ENCODE peak calls at places on chromosomes 2 and 18, in seven cellular contexts. M, R, B, H, C, I and K are unnamed samples.

GRCh38 chr2:205563646-205564045 is 118.7 kb upstream of the NRP2 start:
- DNase-seq in M (no peak), I (peak; percentile 65), B (peak; percentile 41), C (peak; percentile 22), R (no peak), H (no peak), K (no peak)

GRCh38 chr2:25119263-25119662 is 49.1 kb downstream of the POMC start:
- DNase-seq in C (no peak), H (no peak), B (no peak), R (no peak), I (no peak), M (no peak), K (no peak)

GRCh38 chr2:175600024-175600831 is 401.8 kb downstream of the LNPK start:
- DNase-seq in C (no peak), M (no peak), R (no peak), B (peak; percentile 5), H (peak; percentile 85), I (no peak), K (no peak)

GRCh38 chr2:96953611-96954489 is 32.5 kb downstream of the FAM178B start:
- DNase-seq in B (no peak), R (peak; percentile 41), H (no peak), C (no peak), M (no peak), I (peak; percentile 57), K (no peak)

GRCh38 chr2:187900023-187900422 is 345.8 kb upstream of the TFPI start:
- DNase-seq in M (no peak), R (no peak), C (no peak), B (no peak), I (no peak), H (no peak), K (no peak)

GRCh38 chr2:65320042-65320711 is 92.5 kb downstream of the ACTR2 start:
- DNase-seq in R (peak; percentile 96), H (peak; percentile 87), M (no peak), B (peak; percentile 97), C (peak; percentile 84), I (no peak), K (peak; percentile 62)

GRCh38 chr2:157876771-157877108 is 610 bp upstream of the ACVR1 start:
- DNase-seq in I (no peak), H (no peak), C (no peak), B (no peak), R (peak; percentile 31), M (no peak), K (no peak)

GRCh38 chr2:69624611-69625010 is 18.9 kb downstream of the AAK1 start:
- DNase-seq in R (peak; percentile 87), H (no peak), I (no peak), M (no peak), C (no peak), B (no peak), K (no peak)

GRCh38 chr2:148391324-148391723 is 253.2 kb upstream of the EPC2 start:
- DNase-seq in M (no peak), R (peak; percentile 62), H (peak; percentile 2), I (no peak), C (peak; percentile 64), B (peak; percentile 9), K (peak; percentile 1)

GRCh38 chr18:73261923-73262322 is 394.1 kb upstream of the NETO1 start:
- DNase-seq in I (no peak), R (no peak), H (no peak), C (no peak), M (no peak), B (no peak), K (no peak)

GRCh38 chr18:73261243-73261642 is 393.5 kb upstream of the NETO1 start:
- DNase-seq in I (no peak), H (no peak), B (no peak), R (no peak), M (no peak), C (no peak), K (no peak)

DNA sequence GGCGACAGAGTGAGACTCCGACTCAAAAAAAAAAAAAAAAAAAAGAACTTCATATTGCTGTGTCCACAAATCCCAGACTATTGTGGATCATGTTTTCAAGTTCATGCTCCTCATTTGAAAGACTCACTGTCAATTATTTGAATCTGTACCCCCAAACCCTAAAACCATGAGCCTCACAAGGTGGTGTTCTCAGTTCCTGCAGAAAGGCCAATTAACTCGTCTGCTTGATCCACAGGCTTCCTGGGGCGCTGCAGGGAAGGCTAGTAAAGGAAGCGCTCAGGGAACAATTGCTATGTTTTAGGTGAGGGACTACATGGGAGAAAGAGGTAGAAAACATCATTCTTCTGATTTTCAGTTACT is 396.8 kb upstream of the NETO1 start:
- DNase-seq in B (no peak), C (no peak), M (no peak), I (no peak), H (no peak), R (no peak), K (no peak)
- H3K4me3 ChIP-seq in B (no peak overlapping the region), C (no peak overlapping the region), M (no peak overlapping the region), I (no peak overlapping the region), H (no peak overlapping the region), R (no peak overlapping the region), K (no peak overlapping the region)

DNA sequence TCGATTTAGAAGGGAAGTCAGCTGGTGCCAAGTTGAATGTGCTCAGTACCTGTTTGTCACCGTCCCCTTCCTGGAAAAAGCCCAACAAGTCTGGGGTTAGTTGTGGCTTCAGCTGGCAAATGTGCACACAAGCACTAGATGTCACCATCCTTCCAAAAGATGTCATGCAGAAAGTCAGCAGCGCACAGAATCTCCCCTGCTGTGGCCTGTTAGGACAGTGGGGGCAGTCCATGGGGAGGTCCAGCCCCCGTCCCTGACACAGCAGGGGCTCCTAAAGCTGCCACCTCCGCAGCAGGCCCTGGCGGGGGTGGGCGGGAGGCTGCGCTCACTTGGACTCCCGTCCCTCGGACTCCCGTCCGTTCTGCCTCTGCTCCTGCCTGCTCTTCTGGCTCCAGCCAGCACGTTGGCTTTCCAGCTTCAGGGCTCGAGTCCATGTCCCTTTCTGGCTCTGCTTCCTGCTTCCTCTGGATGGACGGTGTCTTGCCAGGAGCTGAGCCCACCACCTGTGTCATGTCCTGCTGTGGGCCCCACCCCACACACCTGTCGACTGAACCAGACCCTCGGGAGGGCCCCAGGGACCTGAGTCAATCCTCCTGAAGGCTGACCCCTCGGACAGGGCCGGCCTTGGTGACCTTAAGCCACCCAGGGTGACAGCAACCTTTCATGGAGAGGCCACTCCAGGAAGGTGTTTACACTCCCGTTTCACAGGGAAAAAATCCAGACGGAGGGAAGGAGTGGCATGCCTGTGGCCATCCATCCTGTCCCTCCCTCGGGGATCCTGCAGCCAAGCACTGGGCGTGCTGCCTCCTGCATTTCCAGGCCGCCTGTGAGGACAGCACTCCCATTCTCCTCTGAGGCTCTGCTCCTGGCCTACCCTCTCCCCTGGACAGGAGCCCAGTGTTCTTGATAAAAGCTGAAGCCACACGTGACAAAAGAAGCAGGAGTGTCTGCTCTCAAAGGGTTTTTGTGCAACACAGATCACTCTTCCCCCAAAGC is 8.5 kb downstream of the RAB17 start:
- DNase-seq in B (no peak), R (peak; percentile 91), C (peak; percentile 95), I (peak; percentile 73), H (peak; percentile 66), M (peak; percentile 13), K (no peak)
- TF ChIP-seq CTCF in B (no peak), R (peak; percentile 67), C (peak; percentile 53), I (peak; percentile 75), H (peak; percentile 61), M (peak; percentile 47), K (peak; percentile 33)

DNA sequence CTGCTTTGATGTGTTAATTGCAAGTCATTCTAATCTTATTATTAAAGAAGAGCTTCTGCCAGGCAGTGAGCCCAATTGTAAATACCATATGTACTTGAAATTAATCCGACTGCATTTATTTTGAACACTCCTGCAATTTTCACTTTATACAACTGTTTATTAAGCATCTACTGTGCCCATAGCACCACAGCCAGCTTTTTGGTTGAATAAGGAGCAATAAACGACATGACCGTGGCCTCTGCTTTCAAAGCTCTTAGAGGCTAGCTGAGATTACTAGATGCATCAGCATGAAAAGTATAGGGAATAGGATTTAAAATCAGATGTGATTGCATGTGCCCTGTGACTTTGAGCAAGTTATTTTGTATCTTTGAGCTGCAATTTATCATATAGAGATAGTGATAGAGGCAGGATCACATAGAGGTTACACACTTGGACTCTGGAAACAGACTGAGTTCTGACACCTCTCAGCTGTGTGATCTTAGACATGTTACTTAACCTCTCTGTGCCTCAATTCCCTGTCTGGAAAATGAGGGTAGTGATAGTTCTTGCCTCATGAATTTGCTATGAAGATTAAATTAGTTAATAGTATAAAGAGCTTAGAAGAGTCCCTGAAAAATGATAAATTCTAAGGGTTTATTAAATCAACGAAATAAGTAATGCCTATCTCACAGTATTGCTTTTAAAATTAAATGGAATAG is 83.5 kb downstream of the MYCN start:
- DNase-seq in H (no peak), I (no peak), M (no peak), B (no peak), C (no peak), R (no peak), K (no peak)
- H3K4me3 ChIP-seq in H (no peak overlapping the region), I (no peak overlapping the region), M (no peak overlapping the region), B (no peak overlapping the region), C (no peak overlapping the region), R (no peak overlapping the region), K (no peak overlapping the region)

GRCh38 chr2:42770288-42771131 is 6.6 kb upstream of the OXER1 start:
- DNase-seq in M (no peak), I (peak; percentile 85), B (peak; percentile 22), H (no peak), C (peak; percentile 68), R (peak; percentile 94), K (peak; percentile 8)
- TF ChIP-seq CTCF in M (no peak), I (peak; percentile 95), B (peak; percentile 58), H (peak; percentile 29), C (peak; percentile 54), R (peak; percentile 56), K (peak; percentile 48)

GRCh38 chr2:44137048-44137447 is 31.6 kb upstream of the PPM1B start:
- DNase-seq in C (no peak), R (no peak), I (no peak), H (no peak), B (no peak), M (no peak), K (no peak)
- H3K4me3 ChIP-seq in C (no peak overlapping the region), R (no peak overlapping the region), I (no peak overlapping the region), H (no peak overlapping the region), B (no peak overlapping the region), M (no peak overlapping the region), K (no peak overlapping the region)